ENCODE peak calls at places on chromosomes 2 and 18, in ten cellular contexts. K is psoas muscle; G is HCT116; Q is cardiac muscle cell; J is adrenal gland; E is uterus; X is brain microvascular endothelial cell; V is heart left ventricle; A is naive thymus-derived CD4-positive, alpha-beta T cell; R is PC-3. H is an unnamed sample.

GRCh38 chr2:173353556-173353955 is 1.1 kb upstream of the CDCA7 start:
- DNase-seq in K (no peak), G (no peak), Q (no peak), J (no peak), E (no peak), X (no peak), V (no peak), A (no peak), R (no peak), H (no peak)

GRCh38 chr2:229431331-229431954 is 160.4 kb upstream of the PID1 start:
- DNase-seq in K (no peak), G (peak; percentile 57), Q (peak; percentile 54), J (no peak), E (no peak), X (no peak), V (no peak), A (no peak), R (peak; percentile 78), H (no peak)

GRCh38 chr2:171754254-171754939 is 67.1 kb downstream of the DYNC1I2 start:
- DNase-seq in K (no peak), G (no peak), Q (no peak), J (no peak), E (no peak), X (no peak), V (no peak), A (no peak), R (peak; percentile 30), H (no peak)

GRCh38 chr2:236745420-236746210 is 176.0 kb downstream of the ACKR3 start:
- DNase-seq in K (no peak), G (no peak), Q (peak; percentile 25), J (no peak), E (no peak), X (peak; percentile 93), V (no peak), A (no peak), R (peak; percentile 89), H (no peak)

GRCh38 chr2:66489433-66489832 is 54.5 kb downstream of the MEIS1 start:
- DNase-seq in K (no peak), G (no peak), Q (peak; percentile 72), J (no peak), E (no peak), X (no peak), V (no peak), A (no peak), R (no peak), H (no peak)

GRCh38 chr2:188291142-188291616 is 495 bp upstream of the GULP1 start:
- DNase-seq in K (no peak), G (no peak), Q (peak; percentile 43), J (peak; percentile 22), E (no peak), X (no peak), V (no peak), A (no peak), R (peak; percentile 35), H (no peak)

GRCh38 chr18:3283253-3283863 is 21.4 kb downstream of the MYL12B start:
- DNase-seq in K (no peak), G (no peak), Q (no peak), J (no peak), E (no peak), X (no peak), V (no peak), A (no peak), R (no peak), H (no peak)

GRCh38 chr18:74942319-74942910 is 266.5 kb downstream of the PTGR3 start:
- DNase-seq in K (no peak), G (no peak), Q (no peak), J (no peak), E (no peak), X (no peak), V (no peak), A (no peak), R (peak; percentile 50), H (no peak)

GRCh38 chr2:201964631-201965206 is 68.9 kb upstream of the FZD7 start:
- DNase-seq in K (no peak), G (no peak), Q (no peak), J (no peak), E (no peak), X (no peak), V (no peak), A (peak; percentile 35), R (no peak), H (peak; percentile 40)

GRCh38 chr2:165634855-165635254 is 159.2 kb downstream of the GALNT3 start:
- DNase-seq in K (no peak), G (no peak), Q (peak; percentile 73), J (no peak), E (peak; percentile 58), X (peak; percentile 61), V (peak; percentile 44), A (no peak), R (no peak), H (peak; percentile 71)

DNA sequence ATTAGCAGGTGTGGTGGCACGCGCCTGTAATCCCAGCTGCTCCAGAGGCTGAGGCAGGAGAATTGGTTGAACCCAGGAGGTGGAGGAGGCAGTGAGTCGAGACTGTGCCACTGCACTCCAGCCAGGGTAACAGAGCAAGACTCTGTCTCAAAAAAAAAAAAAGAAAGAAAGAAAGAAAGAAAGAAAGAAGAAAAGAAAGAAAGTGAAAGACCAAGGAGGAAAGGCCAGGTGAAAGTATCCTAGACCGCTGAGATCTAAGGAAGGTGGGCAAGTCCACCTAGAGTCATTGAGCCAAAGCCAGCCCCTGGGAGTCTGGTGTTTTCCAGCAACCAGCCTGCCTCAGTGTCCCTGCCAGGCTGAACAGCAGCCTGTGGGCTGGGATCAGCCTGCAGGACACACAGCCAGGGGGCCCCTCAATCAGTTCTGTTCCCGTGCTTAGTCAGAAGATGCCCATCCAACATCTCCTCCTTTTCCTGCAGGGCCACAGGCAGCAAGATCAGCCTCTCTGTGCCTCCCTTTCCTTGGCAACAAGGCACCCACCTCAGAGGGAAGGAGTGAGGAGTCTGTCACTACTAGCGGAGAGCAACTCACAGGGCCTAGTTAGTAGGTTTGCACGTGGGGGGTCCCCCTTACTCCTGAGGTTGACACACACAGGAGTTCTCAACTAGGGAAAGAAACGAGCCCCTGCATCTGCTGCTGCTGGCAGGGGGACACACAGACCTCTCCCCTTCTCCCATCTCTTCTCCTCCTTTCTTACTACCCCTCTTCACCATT is 64.1 kb downstream of the SMAD7 start:
- DNase-seq in K (no peak), G (no peak), Q (no peak), J (no peak), E (peak; percentile 9), X (no peak), V (no peak), A (no peak), R (no peak), H (no peak)
- H3K27ac ChIP-seq in K (no peak overlapping the region), G (no peak overlapping the region), Q (no peak overlapping the region), J (no peak overlapping the region), E (no peak overlapping the region), X (no peak overlapping the region), V (no peak overlapping the region), A (no peak overlapping the region), R (no peak overlapping the region), H (no peak overlapping the region)

GRCh38 chr2:223900066-223900465 is 45.1 kb downstream of the WDFY1 start:
- DNase-seq in K (no peak), G (no peak), Q (no peak), J (no peak), E (no peak), X (no peak), V (no peak), A (no peak), R (no peak), H (no peak)

GRCh38 chr2:223894009-223894408 is 51.1 kb downstream of the WDFY1 start:
- DNase-seq in K (no peak), G (no peak), Q (no peak), J (no peak), E (no peak), X (no peak), V (no peak), A (no peak), R (no peak), H (no peak)

GRCh38 chr2:223894968-223895367 is 50.2 kb downstream of the WDFY1 start:
- DNase-seq in K (no peak), G (no peak), Q (no peak), J (no peak), E (no peak), X (no peak), V (no peak), A (no peak), R (no peak), H (no peak)

GRCh38 chr2:223897669-223898314 is 47.3 kb downstream of the WDFY1 start:
- DNase-seq in K (no peak), G (no peak), Q (no peak), J (no peak), E (no peak), X (no peak), V (no peak), A (no peak), R (no peak), H (no peak)

DNA sequence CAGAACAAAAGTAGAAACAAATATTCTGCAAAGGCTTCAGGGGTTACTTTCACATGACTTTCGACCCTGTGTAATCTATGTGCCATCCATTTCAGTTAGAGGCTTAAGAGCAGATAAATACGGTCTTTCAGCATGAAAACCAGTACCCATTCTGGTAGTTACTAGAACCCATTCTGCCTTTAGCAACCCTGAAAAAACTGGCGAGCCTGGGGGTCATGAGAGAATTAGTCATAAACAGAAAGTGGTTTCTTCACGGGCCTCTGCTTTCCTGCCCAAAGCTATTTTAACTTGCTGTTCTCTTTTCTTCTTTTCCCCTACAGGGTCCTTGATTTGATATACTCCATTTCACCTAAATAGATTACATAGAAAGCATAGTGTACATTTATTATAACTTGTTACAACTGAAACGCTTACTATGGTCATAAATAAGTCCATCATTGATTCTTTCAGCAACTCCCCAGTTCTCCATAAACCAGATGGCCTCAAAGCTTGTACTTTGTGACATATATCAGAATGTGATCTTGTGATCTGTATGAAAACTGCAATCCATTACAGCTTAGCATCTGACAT is 48.3 kb downstream of the WDFY1 start:
- DNase-seq in K (no peak), G (no peak), Q (no peak), J (peak; percentile 27), E (no peak), X (peak; percentile 25), V (no peak), A (no peak), R (no peak), H (no peak)
- H3K36me3 ChIP-seq in K (peaks cover 7% of the 10 kb centered on the region), G (peaks cover 12% of the 10 kb centered on the region), Q (peaks cover 18% of the 10 kb centered on the region), J (peaks cover 52% of the 10 kb centered on the region), E (no peaks in the 10 kb centered on the region), X (peaks cover 22% of the 10 kb centered on the region), V (peaks cover 99% of the 10 kb centered on the region), A (peaks cover 30% of the 10 kb centered on the region), R (peaks cover 26% of the 10 kb centered on the region), H (peaks cover 49% of the 10 kb centered on the region)

DNA sequence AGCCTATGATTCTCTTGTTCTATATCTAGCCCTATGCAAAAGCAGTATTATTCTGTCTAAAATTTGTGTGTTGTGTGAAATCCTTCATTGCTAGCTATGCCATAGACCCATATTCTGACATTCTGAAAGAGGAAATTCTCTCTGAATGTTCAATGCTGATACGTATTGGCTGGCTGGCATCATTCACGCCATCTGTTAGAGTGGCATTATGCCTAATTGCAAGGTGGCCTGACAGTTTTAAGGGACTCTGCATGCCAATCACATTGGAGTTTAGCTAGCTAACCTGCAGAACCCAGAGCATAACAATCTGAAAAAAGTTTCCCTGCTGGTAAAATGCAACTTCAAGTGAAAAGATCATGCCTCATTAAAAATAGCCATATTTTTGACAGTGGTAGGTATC is 316.0 kb downstream of the SOX11 start:
- DNase-seq in K (no peak), G (no peak), Q (no peak), J (no peak), E (no peak), X (no peak), V (no peak), A (no peak), R (no peak), H (no peak)
- H3K27ac ChIP-seq in K (no peak overlapping the region), G (no peak overlapping the region), Q (no peak overlapping the region), J (no peak overlapping the region), E (no peak overlapping the region), X (no peak overlapping the region), V (no peak overlapping the region), A (no peak overlapping the region), R (no peak overlapping the region), H (no peak overlapping the region)

GRCh38 chr2:169613876-169614275 is 29.7 kb downstream of the PPIG start:
- DNase-seq in K (no peak), G (no peak), Q (no peak), J (no peak), E (no peak), X (no peak), V (no peak), A (no peak), R (no peak), H (no peak)
- H3K36me3 ChIP-seq in K (no peaks in the 10 kb centered on the region), G (peaks cover 21% of the 10 kb centered on the region), Q (peaks cover 57% of the 10 kb centered on the region), J (peaks cover 41% of the 10 kb centered on the region), E (no peaks in the 10 kb centered on the region), X (peaks cover 31% of the 10 kb centered on the region), V (peaks cover 91% of the 10 kb centered on the region), A (peaks cover 67% of the 10 kb centered on the region), R (peaks cover 52% of the 10 kb centered on the region), H (peaks cover 10% of the 10 kb centered on the region)

H was measured in kidney.